ENCODE peak calls at places on chromosomes 7 and 10, in five cellular contexts. Q is OCI-LY7, Y is fibroblast of lung, I is ovary, H is MM.1S. B is an unnamed sample.

GRCh38 chr7:66157060-66157459 is 42.4 kb downstream of the CRCP start:
- DNase-seq in Q (no peak), Y (no peak), I (no peak), H (no peak), B (no peak)

GRCh38 chr7:130369110-130369711 is 11.1 kb upstream of the CPA1 start:
- DNase-seq in Q (no peak), Y (peak), I (peak), H (no peak), B (no peak)

GRCh38 chr10:125160856-125161569 is 650 bp upstream of the CTBP2 start:
- DNase-seq in Q (no peak), Y (peak), I (peak), H (no peak), B (peak)

GRCh38 chr10:67790534-67791408 is 47.2 kb downstream of the DNAJC12 start:
- DNase-seq in Q (peak), Y (peak), I (no peak), H (no peak), B (no peak)

GRCh38 chr7:133650487-133651292 is 397.8 kb downstream of the EXOC4 start:
- DNase-seq in Q (no peak), Y (no peak), I (no peak), H (no peak), B (no peak)

GRCh38 chr10:96370575-96371157 is 11.9 kb upstream of the OPALIN start:
- DNase-seq in Q (peak), Y (peak), I (peak), H (peak), B (peak)

GRCh38 chr10:99387071-99387470 is 43.4 kb downstream of the GOT1 start:
- DNase-seq in Q (no peak), Y (no peak), I (no peak), H (no peak), B (no peak)

GRCh38 chr7:37488163-37488759 is 39.6 kb upstream of the ELMO1 start:
- DNase-seq in Q (no peak), Y (peak), I (no peak), H (no peak), B (no peak)

GRCh38 chr10:80407836-80408197 is 534 bp upstream of the PRXL2A start:
- DNase-seq in Q (no peak), Y (no peak), I (no peak), H (no peak), B (no peak)

GRCh38 chr7:38858281-38858884 is 50.6 kb downstream of the VPS41 start:
- DNase-seq in Q (no peak), Y (peak), I (no peak), H (no peak), B (no peak)

GRCh38 chr10:105950410-105950809 is 1214.1 kb downstream of the SORCS1 start:
- DNase-seq in Q (peak), Y (peak), I (no peak), H (peak), B (no peak)

GRCh38 chr10:89891006-89891405 is 189.6 kb downstream of the KIF20B start:
- DNase-seq in Q (no peak), Y (no peak), I (no peak), H (no peak), B (no peak)

GRCh38 chr7:69516208-69516820 is 82.0 kb upstream of the AUTS2 start:
- DNase-seq in Q (no peak), Y (no peak), I (no peak), H (no peak), B (no peak)

GRCh38 chr7:131544449-131545425 is 11.7 kb downstream of the PODXL start:
- DNase-seq in Q (peak), Y (no peak), I (no peak), H (no peak), B (no peak)

DNA sequence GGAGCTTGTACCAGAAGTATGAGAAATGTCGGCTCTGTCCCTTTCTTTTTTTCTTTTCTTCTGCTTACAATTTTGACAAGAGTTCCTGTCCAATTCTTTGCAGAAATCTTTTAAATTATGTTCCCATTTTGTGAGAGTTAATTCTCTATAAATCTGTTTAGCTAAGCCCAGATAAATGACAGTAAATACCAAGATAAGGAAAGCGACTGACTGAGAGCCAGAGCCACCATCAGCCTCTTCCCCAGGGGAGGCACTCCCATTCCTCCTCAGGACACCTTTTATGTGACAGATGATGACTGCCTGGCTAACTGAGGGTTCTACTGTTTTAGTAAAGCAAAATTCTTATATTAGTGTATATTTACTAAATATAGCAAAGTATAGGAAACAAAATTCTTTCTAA is 6.9 kb upstream of the GGCT start:
- DNase-seq in Q (no peak), Y (no peak), I (no peak), H (no peak), B (no peak)
- H3K27ac ChIP-seq in Q (no peak), Y (no peak), I (no peak), H (no peak), B (no peak)

DNA sequence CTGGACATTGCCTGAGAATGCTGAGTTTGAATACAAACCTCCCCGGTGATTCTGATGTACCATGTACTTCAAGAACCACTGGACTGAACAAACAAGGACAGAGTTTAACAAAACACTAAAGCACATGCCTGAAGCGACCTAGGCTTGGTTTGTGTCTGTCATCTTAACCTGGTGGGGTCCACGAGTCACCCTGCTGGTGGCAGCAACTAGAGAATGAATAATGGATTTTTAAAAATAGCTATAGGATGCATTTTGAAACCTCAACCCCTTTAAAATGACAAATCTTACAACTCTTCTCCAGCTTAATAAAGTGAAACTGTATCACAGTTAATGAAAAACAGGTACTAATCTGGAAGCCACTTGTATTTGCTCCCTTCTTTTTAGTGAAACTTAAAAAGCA is 25.2 kb downstream of the CDHR3 start:
- DNase-seq in Q (no peak), Y (no peak), I (no peak), H (no peak), B (no peak)
- H3K4me3 ChIP-seq in Q (no peak), Y (no peak), I (no peak), H (no peak), B (no peak)

DNA sequence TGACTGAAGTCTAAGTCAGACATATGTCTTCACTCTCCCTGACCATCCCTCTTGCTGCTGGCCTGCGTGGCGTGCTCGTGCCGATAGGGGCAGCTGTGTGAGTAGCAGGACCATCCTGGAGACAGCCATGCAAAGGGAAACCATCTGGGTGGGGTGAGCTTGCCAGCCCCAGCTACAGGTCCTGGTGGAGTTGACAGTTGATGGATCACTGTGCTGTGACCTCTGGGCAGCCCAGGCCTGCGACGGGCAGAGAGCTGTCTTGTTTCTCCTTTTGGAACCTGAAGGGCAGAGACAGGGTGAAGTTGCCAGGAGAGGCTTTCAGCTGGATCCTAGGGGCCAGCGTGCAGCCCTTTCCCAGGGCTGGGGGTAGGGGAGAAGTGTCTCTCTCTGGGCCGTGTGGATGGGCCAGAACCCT is 44.7 kb downstream of the GRK5 start:
- DNase-seq in Q (no peak), Y (peak), I (peak), H (no peak), B (no peak)
- TF ChIP-seq CTCF in Q (no peak), Y (peak), I (no peak), H (no peak), B (no peak)

DNA sequence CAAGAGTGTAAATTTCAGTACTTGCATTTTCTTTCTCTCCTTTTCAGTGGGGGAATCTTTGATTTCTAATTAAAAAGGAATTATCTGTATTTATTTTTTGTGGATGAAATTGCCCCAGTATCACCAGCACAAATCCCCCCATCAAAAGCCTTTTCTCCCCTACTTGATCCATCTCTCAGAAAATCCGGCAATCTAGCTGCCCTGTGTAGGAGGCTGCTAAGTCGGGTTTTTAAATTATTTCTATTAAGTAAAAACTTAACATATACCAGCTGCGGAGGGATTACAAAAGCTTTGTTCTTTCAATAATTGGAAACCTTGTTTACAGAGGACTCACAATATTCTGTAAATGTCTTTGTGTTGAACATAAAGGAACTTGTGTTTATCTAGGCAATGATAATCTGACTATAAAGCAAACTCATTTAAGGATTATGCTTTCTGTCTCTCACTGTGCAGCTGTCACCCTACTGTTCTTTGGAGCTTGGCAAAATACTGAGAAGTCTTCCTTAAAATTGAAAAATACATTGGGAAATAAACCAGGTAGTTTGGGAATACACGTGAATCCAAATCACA is 177.4 kb upstream of the PRR15 start:
- DNase-seq in Q (no peak), Y (no peak), I (no peak), H (no peak), B (no peak)
- H3K27ac ChIP-seq in Q (no peak), Y (no peak), I (no peak), H (no peak), B (no peak)

DNA sequence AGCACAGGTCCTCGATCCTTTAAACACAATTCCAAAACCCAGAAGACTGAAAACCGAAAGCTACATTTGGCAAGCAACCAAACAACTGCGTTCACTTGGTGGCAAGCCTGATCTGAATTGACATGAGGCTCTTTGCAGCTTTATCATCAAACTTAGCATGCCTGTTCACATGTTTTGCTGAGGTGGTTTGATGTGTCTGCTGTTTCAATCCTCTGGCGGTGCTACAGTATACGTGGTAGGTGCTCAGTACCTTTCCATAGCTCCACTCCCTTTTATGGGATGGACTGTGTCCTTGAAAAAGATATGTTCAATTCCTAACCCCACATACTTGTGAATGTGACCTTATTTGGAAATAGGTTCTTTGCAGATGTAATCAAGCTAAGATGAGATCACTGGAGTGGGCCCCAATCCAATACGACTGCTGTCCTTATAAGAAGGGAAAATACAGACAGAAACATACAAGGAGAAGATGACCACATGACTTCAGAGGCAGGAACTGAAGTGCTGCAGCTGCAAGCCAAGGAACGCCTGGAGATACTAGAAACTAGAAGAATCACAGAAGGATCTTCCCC is 33.4 kb downstream of the CCDC6 start:
- DNase-seq in Q (no peak), Y (peak), I (peak), H (no peak), B (no peak)
- H3K4me3 ChIP-seq in Q (no peak), Y (peak), I (no peak), H (no peak), B (peak)

DNA sequence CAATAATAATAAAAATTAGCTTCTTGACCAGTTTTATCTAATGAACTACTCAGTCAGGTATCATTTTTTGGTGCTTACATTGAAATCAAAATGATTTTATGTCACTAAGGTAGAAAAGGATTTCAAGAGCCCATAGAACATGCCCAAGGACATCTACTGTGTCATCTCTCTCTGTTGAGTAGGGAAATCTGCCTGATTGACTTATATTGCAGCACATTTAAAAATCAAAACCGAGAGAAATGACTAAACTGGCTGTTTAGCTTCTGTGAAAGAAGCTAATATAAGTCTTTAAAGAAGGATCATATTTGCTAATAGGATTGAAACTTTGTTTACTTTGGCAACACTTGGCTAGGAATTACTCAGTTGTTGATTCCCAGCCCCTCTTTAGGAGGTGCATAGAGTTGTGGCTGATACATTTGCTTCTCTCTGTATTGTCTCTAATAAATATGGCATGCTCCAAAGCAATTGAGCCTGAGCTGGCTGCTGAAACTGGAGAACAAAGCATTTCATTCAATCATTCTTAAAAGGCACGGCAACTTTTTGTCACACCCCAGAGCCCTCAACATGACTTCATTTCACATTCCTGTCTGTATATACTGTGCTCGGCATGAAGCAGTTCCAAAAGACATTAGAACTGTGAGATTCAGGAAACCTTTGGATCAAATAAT is 1096.9 kb upstream of the POT1 start:
- DNase-seq in Q (no peak), Y (no peak), I (no peak), H (no peak), B (no peak)
- TF ChIP-seq CTCF in Q (no peak), Y (no peak), I (no peak), H (no peak), B (no peak)

GRCh38 chr10:110501142-110501937 is 3.6 kb downstream of the DUSP5 start:
- DNase-seq in Q (no peak), Y (peak), I (peak), H (peak), B (peak)
- H3K27ac ChIP-seq in Q (no peak), Y (peak), I (no peak), H (peak), B (peak)

GRCh38 chr10:45040921-45041320 is 40.2 kb downstream of the ZNF22 start:
- DNase-seq in Q (no peak), Y (peak), I (no peak), H (no peak), B (no peak)

GRCh38 chr10:45044290-45044689 is 43.6 kb downstream of the ZNF22 start:
- DNase-seq in Q (no peak), Y (no peak), I (no peak), H (no peak), B (no peak)
- H3K4me3 ChIP-seq in Q (no peak), Y (no peak), I (no peak), H (no peak), B (no peak)

GRCh38 chr10:44306762-44307161 is 78.1 kb downstream of the CXCL12 start:
- DNase-seq in Q (peak), Y (no peak), I (no peak), H (no peak), B (no peak)
- TF ChIP-seq CTCF in Q (peak), Y (peak), I (no peak), H (no peak), B (no peak)

B was measured in coronary artery.